ENCODE peak calls at places on chromosomes 5 and 9, in four cellular contexts. U is esophagus squamous epithelium, M is stomach, P is fibroblast of lung. R is an unnamed sample.

GRCh38 chr9:26809795-26810194 is 82.8 kb downstream of the CAAP1 start:
- DNase-seq in M (no peak), U (no peak), P (peak; percentile 85), R (no peak)

GRCh38 chr5:178063277-178063676 is 50.1 kb upstream of the N4BP3 start:
- DNase-seq in U (no peak), P (no peak), M (no peak), R (no peak)

GRCh38 chr9:93665566-93666278 is 89.3 kb downstream of the PHF2 start:
- DNase-seq in P (no peak), M (no peak), U (no peak), R (no peak)

GRCh38 chr5:109319351-109319750 is 90.4 kb downstream of the PJA2 start:
- DNase-seq in U (no peak), M (no peak), P (no peak), R (no peak)

GRCh38 chr5:147245381-147246055 is 10.7 kb downstream of the STK32A start:
- DNase-seq in M (no peak), U (no peak), P (no peak), R (no peak)

GRCh38 chr9:69090140-69090750 is 54.7 kb downstream of the FXN start:
- DNase-seq in U (no peak), M (no peak), P (no peak), R (no peak)

GRCh38 chr9:86867658-86868313 is 79.5 kb downstream of the GAS1 start:
- DNase-seq in P (no peak), U (no peak), M (peak; percentile 26), R (no peak)

GRCh38 chr9:109716631-109717030 is 63.4 kb upstream of the PALM2AKAP2 start:
- DNase-seq in P (no peak), U (no peak), M (no peak), R (no peak)

GRCh38 chr9:79060726-79061125 is 511.0 kb upstream of the TLE4 start:
- DNase-seq in M (no peak), P (no peak), U (no peak), R (no peak)

GRCh38 chr5:38193015-38193581 is 65.3 kb upstream of the EGFLAM start:
- DNase-seq in U (no peak), M (peak; percentile 75), P (peak; percentile 66), R (no peak)

GRCh38 chr5:41433552-41434181 is 76.7 kb downstream of the PLCXD3 start:
- DNase-seq in M (no peak), U (no peak), P (no peak), R (no peak)

GRCh38 chr5:135230326-135230925 is 168.6 kb downstream of the MACROH2A1 start:
- DNase-seq in P (peak; percentile 92), M (no peak), U (no peak), R (no peak)

GRCh38 chr5:145543968-145544367 is 291.2 kb downstream of the PRELID2 start:
- DNase-seq in M (no peak), U (no peak), P (no peak), R (no peak)

GRCh38 chr9:70561805-70562395 is 147.4 kb upstream of the KLF9 start:
- DNase-seq in U (no peak), P (peak; percentile 92), M (no peak), R (no peak)

GRCh38 chr9:92406506-92406905 is 2.1 kb upstream of the OGN start:
- DNase-seq in M (no peak), P (peak; percentile 37), U (peak; percentile 8), R (peak; percentile 42)

GRCh38 chr5:71865202-71865601 is 146.1 kb downstream of the CARTPT start:
- DNase-seq in P (peak; percentile 18), U (no peak), M (no peak), R (no peak)

GRCh38 chr9:135139366-135139965 is 52.0 kb downstream of the OLFM1 start:
- DNase-seq in M (no peak), P (no peak), U (no peak), R (no peak)

GRCh38 chr5:13508559-13508958 is 435.9 kb downstream of the DNAH5 start:
- DNase-seq in M (no peak), U (no peak), P (no peak), R (no peak)

GRCh38 chr9:129317179-129318011 is 139.3 kb upstream of the IER5L start:
- DNase-seq in P (peak; percentile 49), M (no peak), U (no peak), R (no peak)

GRCh38 chr5:102049517-102049916 is 246.6 kb downstream of the SLCO4C1 start:
- DNase-seq in P (no peak), M (no peak), U (no peak), R (no peak)

GRCh38 chr5:110377411-110378392 is 348.8 kb downstream of the TMEM232 start:
- DNase-seq in U (no peak), M (no peak), P (no peak), R (no peak)

GRCh38 chr5:81657386-81657785 is 93.5 kb downstream of the SSBP2 start:
- DNase-seq in P (peak; percentile 19), M (no peak), U (no peak), R (no peak)

GRCh38 chr5:136424835-136425694 is 59.7 kb upstream of the TRPC7 start:
- DNase-seq in U (no peak), P (peak; percentile 8), M (peak; percentile 71), R (peak; percentile 41)

GRCh38 chr9:79572032-79572890 is 496 bp downstream of the TLE4 start:
- DNase-seq in U (no peak), P (peak; percentile 33), M (peak; percentile 59), R (no peak)

GRCh38 chr9:127910613-127911205 is 6.1 kb downstream of the ST6GALNAC4 start:
- DNase-seq in P (peak; percentile 47), U (no peak), M (no peak), R (no peak)

GRCh38 chr5:113488645-113489184 is 462 bp upstream of the MCC start:
- DNase-seq in U (no peak), P (no peak), M (no peak), R (no peak)

DNA sequence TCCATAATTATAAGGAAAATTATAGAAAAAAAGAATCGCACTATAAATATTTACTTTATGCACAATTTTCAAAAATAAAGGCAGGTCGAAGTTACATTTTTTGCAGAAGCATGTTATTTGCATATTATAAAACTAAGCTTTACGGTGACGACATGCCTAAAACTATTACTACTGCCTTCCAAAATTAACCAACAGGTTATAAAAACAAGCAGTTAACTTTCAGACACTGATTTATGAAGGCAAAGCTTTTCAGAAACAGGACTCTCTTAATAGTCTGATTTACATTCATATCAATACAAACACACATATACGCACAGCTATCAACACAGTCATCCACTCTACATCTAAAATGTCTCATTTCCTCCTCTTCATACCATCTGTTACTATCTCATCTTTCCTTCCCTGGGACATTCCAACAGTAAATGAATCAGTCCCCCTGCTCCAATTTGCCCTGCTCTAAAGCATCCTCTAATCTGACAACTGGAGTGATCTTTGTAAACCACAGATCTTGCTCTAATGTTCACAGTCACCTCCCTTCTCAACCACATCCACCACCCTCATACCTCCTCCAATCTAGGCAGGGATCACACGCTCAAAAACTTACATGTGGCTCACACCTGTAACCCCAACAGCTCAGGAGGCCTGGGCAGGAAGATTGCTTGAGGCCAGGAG is 21.6 kb downstream of the FBXW11 start:
- DNase-seq in U (no peak), M (no peak), P (peak; percentile 60), R (peak; percentile 50)
- H3K4me1 ChIP-seq in U (no peaks in the 10 kb centered on the region), M (peaks cover 26% of the 10 kb centered on the region), P (peaks cover 2% of the 10 kb centered on the region), R (peaks cover 27% of the 10 kb centered on the region)

GRCh38 chr9:136511670-136512592 is 29.1 kb upstream of the SEC16A start:
- DNase-seq in M (no peak), U (no peak), P (no peak), R (no peak)
- H3K36me3 ChIP-seq in M (peaks cover 100% of the 10 kb centered on the region), U (peaks cover 100% of the 10 kb centered on the region), P (peaks cover 51% of the 10 kb centered on the region), R (peaks cover 38% of the 10 kb centered on the region)

GRCh38 chr5:149410721-149411432 is 31.8 kb upstream of the IL17B start:
- DNase-seq in P (peak; percentile 65), U (no peak), M (no peak), R (no peak)
- H3K4me1 ChIP-seq in P (peaks cover 43% of the 10 kb centered on the region), U (no peaks in the 10 kb centered on the region), M (peaks cover 13% of the 10 kb centered on the region), R (no peaks in the 10 kb centered on the region)

GRCh38 chr9:37026936-37027581 is 7.0 kb downstream of the PAX5 start:
- DNase-seq in P (no peak), M (no peak), U (no peak), R (no peak)
- H3K36me3 ChIP-seq in P (no peaks in the 10 kb centered on the region), M (no peaks in the 10 kb centered on the region), U (no peaks in the 10 kb centered on the region), R (no peaks in the 10 kb centered on the region)

GRCh38 chr5:90307386-90308181 is 102.0 kb downstream of the CETN3 start:
- DNase-seq in P (peak; percentile 1), U (no peak), M (no peak), R (no peak)
- H3K4me1 ChIP-seq in P (no peaks in the 10 kb centered on the region), U (no peaks in the 10 kb centered on the region), M (no peaks in the 10 kb centered on the region), R (no peaks in the 10 kb centered on the region)

DNA sequence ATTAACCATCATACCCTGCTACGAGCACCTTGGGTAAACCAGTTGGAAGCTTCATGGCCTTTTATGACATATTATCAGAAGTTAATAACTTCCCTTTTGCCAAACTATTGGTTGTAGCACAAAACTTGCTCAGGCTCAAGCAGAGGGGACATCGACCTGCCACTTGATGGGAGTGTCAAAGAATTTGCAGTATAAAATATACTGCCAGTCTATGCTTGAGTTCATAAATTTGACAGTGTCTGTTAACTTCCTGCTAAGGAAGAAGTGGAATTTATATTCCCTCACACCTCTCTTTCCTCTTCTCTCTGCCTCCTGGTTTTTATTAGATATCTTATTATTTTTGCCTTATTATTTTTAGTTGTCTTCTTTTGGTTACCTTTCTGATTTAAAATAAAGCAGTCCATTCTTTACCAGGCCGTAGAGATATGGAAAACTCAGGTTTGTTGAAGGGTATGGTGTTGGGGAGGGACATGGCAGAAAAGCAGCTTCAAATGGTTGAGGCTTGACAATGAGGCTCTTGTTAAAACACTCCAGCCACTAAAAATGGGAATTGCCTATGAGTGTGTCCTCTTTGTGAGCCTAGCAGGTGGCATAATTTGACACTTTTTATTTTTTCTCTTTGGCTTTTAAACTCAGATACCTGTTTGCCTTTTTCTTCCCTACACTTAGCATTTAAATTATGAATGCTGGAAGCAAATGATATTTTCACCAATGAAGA is 298.0 kb downstream of the DOCK8 start:
- DNase-seq in P (no peak), U (no peak), M (no peak), R (no peak)
- H3K36me3 ChIP-seq in P (no peaks in the 10 kb centered on the region), U (peaks cover 8% of the 10 kb centered on the region), M (no peaks in the 10 kb centered on the region), R (no peaks in the 10 kb centered on the region)

GRCh38 chr5:162214551-162214950 is 147.0 kb downstream of the GABRG2 start:
- DNase-seq in U (no peak), M (no peak), P (no peak), R (no peak)

GRCh38 chr5:162209005-162209605 is 141.5 kb downstream of the GABRG2 start:
- DNase-seq in M (peak; percentile 26), P (no peak), U (no peak), R (no peak)
- H3K4me1 ChIP-seq in M (no peaks in the 10 kb centered on the region), P (no peaks in the 10 kb centered on the region), U (no peaks in the 10 kb centered on the region), R (no peaks in the 10 kb centered on the region)

DNA sequence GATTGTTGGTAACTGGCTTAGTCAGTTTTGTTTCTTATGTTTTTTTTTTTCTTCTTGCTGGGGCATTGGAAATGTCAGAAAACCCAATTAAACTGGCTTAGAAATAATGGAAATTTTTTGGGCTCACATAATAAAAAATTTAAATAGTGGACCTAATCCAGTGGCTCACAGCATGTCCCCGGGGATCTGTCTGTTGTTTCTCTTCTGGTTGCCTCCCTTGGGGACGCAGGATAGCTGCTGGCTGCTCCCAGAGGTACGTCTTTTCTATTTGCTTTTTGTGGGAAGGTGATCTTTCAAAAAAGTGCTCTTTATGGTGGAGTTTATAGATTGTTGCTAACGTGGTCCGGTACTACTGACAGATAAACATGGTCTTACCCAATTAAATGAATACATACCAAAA is 52.2 kb downstream of the LMNB1 start:
- DNase-seq in U (no peak), M (no peak), P (no peak), R (no peak)
- H3K36me3 ChIP-seq in U (peaks cover 61% of the 10 kb centered on the region), M (peaks cover 37% of the 10 kb centered on the region), P (peaks cover 5% of the 10 kb centered on the region), R (peaks cover 39% of the 10 kb centered on the region)

R was measured in CD4-positive, alpha-beta memory T cell.